ENCODE peak calls at places on chromosomes 3 and 15, in six cellular contexts. L is HS-27A, X is Right ventricle myocardium superior, T is amygdala, F is T-helper 1 cell, W is hepatic stellate cell. G is an unnamed sample.

GRCh38 chr3:177781686-177782161 is 584.4 kb upstream of the TBL1XR1 start:
- DNase-seq in L (no peak), X (peak; percentile 60), T (no peak), F (no peak), W (peak; percentile 46), G (no peak)

GRCh38 chr3:95971573-95971972 is 842.8 kb upstream of the EPHA6 start:
- DNase-seq in L (no peak), X (no peak), T (no peak), F (no peak), W (no peak), G (no peak)

GRCh38 chr15:41780266-41780665 is 6.0 kb downstream of the MAPKBP1 start:
- DNase-seq in L (no peak), X (no peak), T (no peak), F (no peak), W (no peak), G (no peak)

GRCh38 chr15:50675524-50676144 is 11.0 kb downstream of the TRPM7 start:
- DNase-seq in L (no peak), X (no peak), T (no peak), F (no peak), W (no peak), G (no peak)

GRCh38 chr3:132695422-132695821 is 26.8 kb downstream of the NPHP3 start:
- DNase-seq in L (no peak), X (no peak), T (no peak), F (no peak), W (no peak), G (no peak)

GRCh38 chr3:26622634-26623408 is at the start of gene LRRC3B:
- DNase-seq in L (no peak), X (no peak), T (no peak), F (no peak), W (no peak), G (peak; percentile 37)

GRCh38 chr3:24704496-24704895 is 209.8 kb upstream of the THRB start:
- DNase-seq in L (peak; percentile 69), X (no peak), T (no peak), F (no peak), W (no peak), G (no peak)

GRCh38 chr15:40871749-40872617 is 2.1 kb downstream of the RHOV start:
- DNase-seq in L (no peak), X (no peak), T (no peak), F (no peak), W (no peak), G (no peak)

GRCh38 chr3:49855662-49856061 is 702 bp downstream of the TRAIP start:
- DNase-seq in L (no peak), X (no peak), T (no peak), F (no peak), W (no peak), G (no peak)

GRCh38 chr3:72288955-72289707 is 504.2 kb upstream of the PROK2 start:
- DNase-seq in L (peak; percentile 40), X (peak; percentile 57), T (peak; percentile 57), F (no peak), W (no peak), G (peak; percentile 77)

GRCh38 chr15:78445875-78446274 is 7.9 kb downstream of the IREB2 start:
- DNase-seq in L (no peak), X (no peak), T (no peak), F (no peak), W (no peak), G (no peak)

GRCh38 chr3:50171540-50172301 is 16.6 kb downstream of the SEMA3F start:
- DNase-seq in L (no peak), X (no peak), T (no peak), F (no peak), W (no peak), G (no peak)

GRCh38 chr3:58670506-58671125 is 4.0 kb upstream of the FAM3D start:
- DNase-seq in L (no peak), X (no peak), T (no peak), F (no peak), W (no peak), G (no peak)

GRCh38 chr3:138408751-138409161 is 25.7 kb upstream of the ESYT3 start:
- DNase-seq in L (no peak), X (no peak), T (no peak), F (no peak), W (no peak), G (peak; percentile 50)

GRCh38 chr15:54282228-54282836 is 304.1 kb downstream of the UNC13C start:
- DNase-seq in L (no peak), X (no peak), T (no peak), F (no peak), W (no peak), G (no peak)

GRCh38 chr3:139117136-139117675 is 72.5 kb upstream of the PRR23C start:
- DNase-seq in L (no peak), X (no peak), T (no peak), F (no peak), W (no peak), G (no peak)

GRCh38 chr3:49745986-49746385 is 22.2 kb upstream of the GMPPB start:
- DNase-seq in L (no peak), X (no peak), T (no peak), F (no peak), W (no peak), G (no peak)

G was measured in anterior cingulate cortex.